ENCODE peak calls at places on chromosome 2, in seven cellular contexts. L is cardiac muscle cell, J is kidney epithelial cell, I is heart left ventricle, M is colonic mucosa, B is HCT116, G is neural progenitor cell. V is an unnamed sample.

GRCh38 chr2:78115291-78115690 is 593.1 kb upstream of the LRRTM4 start:
- DNase-seq in M (no peak), B (no peak), J (no peak), L (no peak), G (no peak), I (no peak), V (no peak)

GRCh38 chr2:9809064-9809356 is 34.3 kb upstream of the TAF1B start:
- DNase-seq in M (peak; percentile 68), G (no peak), J (no peak), I (no peak), B (no peak), L (no peak), V (no peak)

GRCh38 chr2:52222128-52222527 is 1190.2 kb upstream of the NRXN1 start:
- DNase-seq in I (no peak), B (no peak), L (peak; percentile 2), G (no peak), M (no peak), J (no peak), V (no peak)

GRCh38 chr2:166314022-166314759 is 61.6 kb downstream of the SCN9A start:
- DNase-seq in I (no peak), G (no peak), J (peak; percentile 9), M (no peak), B (no peak), L (peak; percentile 50), V (no peak)

GRCh38 chr2:98775146-98775988 is 44.4 kb upstream of the MGAT4A start:
- DNase-seq in I (no peak), M (no peak), J (no peak), B (no peak), G (no peak), L (no peak), V (no peak)

GRCh38 chr2:202883987-202884675 is 12.6 kb upstream of the ICA1L start:
- DNase-seq in I (no peak), B (no peak), J (no peak), M (no peak), G (no peak), L (peak; percentile 29), V (no peak)

GRCh38 chr2:53896864-53897263 is 37.1 kb upstream of the GPR75 start:
- DNase-seq in B (no peak), I (no peak), M (no peak), L (peak; percentile 28), G (no peak), J (peak; percentile 37), V (no peak)

GRCh38 chr2:135916232-135916631 is 40.0 kb upstream of the MCM6 start:
- DNase-seq in B (peak; percentile 13), L (peak; percentile 59), G (peak; percentile 20), J (peak; percentile 4), I (no peak), M (no peak), V (no peak)

GRCh38 chr2:172148246-172148645 is 45.5 kb upstream of the DLX2 start:
- DNase-seq in J (no peak), I (no peak), G (no peak), M (no peak), L (no peak), B (no peak), V (no peak)

GRCh38 chr2:20487392-20488135 is 40.7 kb downstream of the RHOB start:
- DNase-seq in L (no peak), B (no peak), G (peak; percentile 65), J (no peak), M (no peak), I (no peak), V (no peak)

GRCh38 chr2:60837123-60837522 is 44.3 kb upstream of the REL start:
- DNase-seq in L (no peak), I (no peak), B (no peak), G (no peak), M (no peak), J (no peak), V (peak; percentile 64)

GRCh38 chr2:19623488-19623887 is 265.1 kb upstream of the OSR1 start:
- DNase-seq in G (no peak), I (no peak), L (peak; percentile 84), B (no peak), M (no peak), J (no peak), V (no peak)

GRCh38 chr2:168278424-168278888 is 31.1 kb upstream of the STK39 start:
- DNase-seq in I (no peak), G (peak; percentile 31), B (peak; percentile 39), M (peak; percentile 50), J (peak; percentile 41), L (peak; percentile 70), V (no peak)

GRCh38 chr2:158174495-158174894 is 72.8 kb downstream of the UPP2 start:
- DNase-seq in L (no peak), B (no peak), J (no peak), G (no peak), I (no peak), M (no peak), V (no peak)

GRCh38 chr2:9359463-9359862 is 63.9 kb downstream of the ITGB1BP1 start:
- DNase-seq in M (no peak), L (no peak), J (no peak), G (no peak), I (no peak), B (no peak), V (no peak)

GRCh38 chr2:229586746-229587705 is 127.3 kb downstream of the DNER start:
- DNase-seq in J (peak; percentile 32), L (peak; percentile 86), B (peak; percentile 76), M (peak; percentile 72), I (peak; percentile 73), G (peak; percentile 92), V (peak; percentile 5)

GRCh38 chr2:207227062-207227748 is 61.5 kb upstream of the KLF7 start:
- DNase-seq in G (peak; percentile 85), J (peak; percentile 70), M (no peak), I (peak; percentile 12), B (no peak), L (peak; percentile 73), V (no peak)

GRCh38 chr2:218783612-218784169 is 1.7 kb downstream of the CYP27A1 start:
- DNase-seq in G (no peak), I (no peak), L (no peak), M (no peak), B (no peak), J (no peak), V (no peak)

GRCh38 chr2:84900951-84901350 is 4.5 kb upstream of the TMSB10 start:
- DNase-seq in B (no peak), M (peak; percentile 15), J (no peak), G (no peak), I (no peak), L (no peak), V (no peak)
- TF ChIP-seq CTCF in B (no peak), M (no peak), J (no peak), G (no peak), I (no peak), L (no peak), V (no peak)

GRCh38 chr2:208546107-208546506 is 139.5 kb downstream of the PTH2R start:
- DNase-seq in M (no peak), G (no peak), B (no peak), J (no peak), I (no peak), L (no peak), V (no peak)

GRCh38 chr2:208545398-208546042 is 138.9 kb downstream of the PTH2R start:
- DNase-seq in M (peak; percentile 43), I (no peak), L (no peak), G (peak; percentile 47), B (no peak), J (no peak), V (no peak)

GRCh38 chr2:208541982-208542464 is 135.4 kb downstream of the PTH2R start:
- DNase-seq in J (no peak), B (no peak), L (no peak), G (no peak), I (no peak), M (no peak), V (no peak)

GRCh38 chr2:208546860-208547650 is 140.5 kb downstream of the PTH2R start:
- DNase-seq in I (no peak), B (no peak), M (no peak), J (no peak), G (no peak), L (no peak), V (no peak)

DNA sequence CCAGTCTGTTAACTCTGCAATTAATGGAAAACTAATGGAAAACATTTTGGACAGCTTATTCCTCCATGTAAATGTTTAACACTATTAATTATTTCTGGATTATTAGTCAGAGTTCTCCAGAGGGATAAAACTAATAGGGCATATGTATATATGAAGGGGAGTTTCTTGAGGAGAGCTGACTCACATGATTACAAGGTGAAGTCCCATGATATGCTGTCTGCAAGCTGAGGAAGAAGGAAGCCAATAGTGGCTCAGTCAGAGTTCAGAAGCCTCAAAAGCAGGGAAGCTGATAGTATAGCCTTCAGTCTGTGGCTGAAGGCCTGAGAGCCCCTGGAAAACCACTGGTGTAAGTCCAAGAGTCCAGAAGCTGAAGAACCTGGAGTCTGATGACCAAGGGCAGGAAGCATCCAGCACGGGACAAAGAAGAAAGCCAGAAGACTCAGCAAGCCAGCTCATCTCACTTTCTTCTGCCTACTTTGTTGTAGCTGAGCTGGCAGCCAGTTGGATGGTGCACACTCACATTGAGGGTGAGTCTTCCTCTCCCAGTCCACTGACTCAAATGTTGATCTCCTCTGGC is 136.0 kb downstream of the PTH2R start:
- DNase-seq in G (no peak), B (no peak), J (peak; percentile 71), M (no peak), I (no peak), L (no peak), V (no peak)
- H3K4me3 ChIP-seq in G (no peak overlapping the region), B (no peak overlapping the region), J (no peak overlapping the region), M (no peak overlapping the region), I (no peak overlapping the region), L (no peak overlapping the region), V (no peak overlapping the region)

GRCh38 chr2:176136375-176137248 is 7.1 kb downstream of the HOXD8 start:
- DNase-seq in J (no peak), L (peak; percentile 25), B (no peak), I (no peak), G (peak; percentile 67), M (peak; percentile 63), V (no peak)
- TF ChIP-seq CTCF in J (no peak), L (no peak), B (no peak), I (no peak), G (no peak), M (no peak), V (no peak)

DNA sequence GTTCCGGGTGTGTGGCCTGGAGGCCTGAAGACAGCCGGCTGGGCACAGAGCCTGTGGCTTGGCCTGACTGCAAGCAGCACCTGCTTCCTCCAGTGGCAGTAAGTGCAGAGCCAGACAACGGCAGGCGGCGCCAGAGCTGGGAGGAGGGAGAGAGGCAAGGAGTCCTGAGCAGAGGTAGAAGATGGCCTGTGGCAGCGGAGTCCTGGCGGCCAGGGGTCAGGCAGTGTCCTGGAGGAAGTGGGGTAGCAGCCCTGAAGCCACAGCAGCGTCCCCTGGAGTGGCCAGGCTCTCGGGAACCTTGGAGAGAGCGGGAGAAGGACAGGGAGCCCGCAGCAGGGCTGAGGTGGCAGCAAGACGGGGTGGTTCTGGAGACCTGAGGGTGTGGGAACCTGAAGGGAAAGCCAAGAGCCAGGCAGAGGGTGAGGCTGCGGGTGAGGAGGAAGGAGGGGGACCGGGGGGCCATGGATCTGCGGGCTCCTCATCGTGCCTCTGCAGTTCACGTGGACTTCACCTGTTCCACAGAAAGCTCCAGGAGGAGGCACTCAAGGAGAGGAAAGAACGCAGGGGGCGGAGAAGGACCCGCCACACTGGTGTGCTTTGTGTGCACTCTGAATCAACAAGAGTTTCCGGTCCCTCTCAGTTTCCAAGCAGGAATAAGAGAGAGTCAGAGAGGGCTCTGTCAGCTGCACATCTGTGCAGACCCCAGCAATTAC is 85.9 kb downstream of the USP40 start:
- DNase-seq in B (no peak), I (no peak), L (peak; percentile 24), M (no peak), J (no peak), G (peak; percentile 27), V (no peak)
- H3K4me3 ChIP-seq in B (no peak overlapping the region), I (no peak overlapping the region), L (no peak overlapping the region), M (no peak overlapping the region), J (no peak overlapping the region), G (no peak overlapping the region), V (no peak overlapping the region)

GRCh38 chr2:120167272-120167671 is 55.9 kb downstream of the TMEM185B start:
- DNase-seq in L (no peak), J (no peak), M (no peak), G (no peak), I (no peak), B (no peak), V (no peak)
- TF ChIP-seq CTCF in L (no peak), J (no peak), M (no peak), G (no peak), I (no peak), B (peak; percentile 34), V (no peak)

V was measured in GM12864.